ENCODE peak calls at places on chromosomes 3 and 15, in four cellular contexts. M is HepG2, F is GM12878, Q is K562. I is an unnamed sample.

GRCh38 chr15:93566777-93567176 is 477.8 kb upstream of the RGMA start:
- DNase-seq in M (no peak), F (no peak), Q (no peak), I (no peak)

GRCh38 chr3:59839283-59839682 is 789.5 kb upstream of the CFAP20DC start:
- DNase-seq in M (no peak), F (no peak), Q (no peak), I (no peak)

GRCh38 chr3:78402720-78403119 is 1362.8 kb downstream of the ROBO2 start:
- DNase-seq in M (no peak), F (no peak), Q (no peak), I (no peak)

GRCh38 chr3:128693696-128694095 is 32.3 kb upstream of the RAB7A start:
- DNase-seq in M (no peak), F (no peak), Q (no peak), I (no peak)

GRCh38 chr3:37519661-37520060 is 342.0 kb upstream of the CTDSPL start:
- DNase-seq in M (no peak), F (no peak), Q (no peak), I (no peak)

GRCh38 chr3:11481561-11481960 is 162.2 kb downstream of the VGLL4 start:
- DNase-seq in M (no peak), F (no peak), Q (no peak), I (no peak)

GRCh38 chr3:14870564-14871060 is 51.9 kb downstream of the FGD5 start:
- DNase-seq in M (no peak), F (no peak), Q (no peak), I (no peak)

GRCh38 chr3:38157117-38157516 is 8.2 kb upstream of the OXSR1 start:
- DNase-seq in M (no peak), F (no peak), Q (no peak), I (no peak)

GRCh38 chr15:31474059-31474868 is 147.6 kb downstream of the KLF13 start:
- DNase-seq in M (no peak), F (no peak), Q (no peak), I (no peak)

GRCh38 chr15:96037584-96037983 is 292.9 kb upstream of the NR2F2 start:
- DNase-seq in M (no peak), F (peak; percentile 93), Q (no peak), I (no peak)

GRCh38 chr15:81046290-81046689 is 45.6 kb downstream of the TLNRD1 start:
- DNase-seq in M (no peak), F (no peak), Q (no peak), I (no peak)

DNA sequence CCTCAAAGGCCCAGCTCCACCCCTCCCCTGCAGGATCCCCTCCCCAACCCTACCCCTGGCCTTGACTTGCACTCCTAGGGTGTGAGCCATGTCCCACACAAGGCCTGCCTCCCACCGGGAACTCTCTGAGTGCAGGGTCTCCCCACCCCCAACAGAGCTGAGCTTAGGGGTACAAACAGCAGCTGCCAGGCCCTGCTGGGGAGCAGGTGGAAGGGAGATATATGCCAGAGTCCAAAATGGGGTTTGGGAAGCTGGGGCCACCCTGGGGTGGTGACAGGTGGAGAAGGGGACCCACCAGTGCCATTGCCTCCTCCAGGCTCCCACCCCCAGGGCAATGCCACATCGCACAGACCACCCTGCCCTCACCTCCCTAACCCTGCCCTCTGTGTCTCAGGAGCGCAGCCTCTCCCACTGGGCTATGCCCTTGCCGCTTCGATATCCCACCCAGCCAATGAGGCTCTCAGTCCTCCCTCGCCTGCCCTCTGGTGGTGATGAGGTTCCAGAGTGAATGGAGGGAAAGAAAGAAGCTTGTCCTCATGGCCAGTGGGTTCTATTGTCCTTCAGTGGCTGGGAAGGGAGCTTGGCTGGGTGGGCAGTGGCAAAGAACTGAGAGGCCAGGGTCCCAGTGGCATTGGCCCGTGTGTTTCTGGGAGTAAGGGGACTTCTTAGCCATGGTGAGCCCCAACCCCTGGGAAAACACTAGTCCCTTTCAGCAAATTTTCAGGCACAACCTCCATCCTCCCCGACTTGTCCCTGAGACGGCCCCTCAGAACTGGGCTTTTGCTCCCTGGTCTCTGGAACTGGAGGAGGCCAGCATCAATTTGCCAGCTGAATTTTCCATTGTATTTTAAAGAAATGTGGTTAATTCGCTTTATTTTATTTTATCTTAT is 46.8 kb downstream of the CYP11A1 start:
- DNase-seq in M (peak; percentile 43), F (no peak), Q (peak; percentile 78), I (peak; percentile 83)
- TF ChIP-seq NR2C2 in M (no peak), F (no peak), Q (no peak), I (no peak)

DNA sequence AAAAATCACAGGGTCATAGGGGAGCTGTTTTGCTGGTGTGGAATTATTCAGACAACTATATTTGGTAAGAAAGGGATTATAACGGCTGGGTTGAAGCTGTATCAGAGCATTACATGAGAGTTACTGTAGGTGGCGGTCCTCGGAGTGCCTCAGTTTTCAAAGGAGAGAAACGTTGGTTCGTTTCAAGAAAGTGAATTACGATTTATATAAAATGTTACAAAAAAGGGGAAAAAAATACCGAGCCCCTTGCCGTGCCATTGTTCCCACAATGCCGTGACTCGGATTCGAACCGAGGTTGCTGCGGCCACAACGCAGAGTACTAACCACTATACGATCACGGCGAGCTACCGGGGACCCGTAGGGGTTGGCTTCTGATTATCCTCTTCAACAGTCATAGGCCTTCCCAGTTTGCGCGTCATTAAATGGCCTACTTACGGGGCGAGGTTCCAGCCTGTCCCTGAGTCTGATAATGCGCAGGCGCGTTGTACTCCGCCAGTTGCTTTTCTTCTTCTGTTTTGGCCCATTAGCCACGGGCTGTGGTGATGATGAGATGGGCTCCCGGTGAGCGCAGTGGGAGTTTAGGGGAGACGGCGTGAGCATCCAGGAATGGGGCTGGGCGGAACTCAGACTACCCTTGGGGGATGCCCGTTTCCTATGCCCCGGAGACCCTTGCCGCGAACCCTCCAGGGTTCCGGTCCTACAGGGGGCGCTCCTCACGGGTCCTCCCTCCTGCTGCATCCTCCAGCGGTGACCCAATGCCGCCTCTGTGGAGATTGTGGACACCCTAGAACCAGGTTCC is 10.8 kb upstream of the SHF start:
- DNase-seq in M (peak; percentile 92), F (peak; percentile 98), Q (peak; percentile 77), I (peak; percentile 90)
- TF ChIP-seq NR2C2 in M (no peak), F (no peak), Q (no peak), I (no peak)

DNA sequence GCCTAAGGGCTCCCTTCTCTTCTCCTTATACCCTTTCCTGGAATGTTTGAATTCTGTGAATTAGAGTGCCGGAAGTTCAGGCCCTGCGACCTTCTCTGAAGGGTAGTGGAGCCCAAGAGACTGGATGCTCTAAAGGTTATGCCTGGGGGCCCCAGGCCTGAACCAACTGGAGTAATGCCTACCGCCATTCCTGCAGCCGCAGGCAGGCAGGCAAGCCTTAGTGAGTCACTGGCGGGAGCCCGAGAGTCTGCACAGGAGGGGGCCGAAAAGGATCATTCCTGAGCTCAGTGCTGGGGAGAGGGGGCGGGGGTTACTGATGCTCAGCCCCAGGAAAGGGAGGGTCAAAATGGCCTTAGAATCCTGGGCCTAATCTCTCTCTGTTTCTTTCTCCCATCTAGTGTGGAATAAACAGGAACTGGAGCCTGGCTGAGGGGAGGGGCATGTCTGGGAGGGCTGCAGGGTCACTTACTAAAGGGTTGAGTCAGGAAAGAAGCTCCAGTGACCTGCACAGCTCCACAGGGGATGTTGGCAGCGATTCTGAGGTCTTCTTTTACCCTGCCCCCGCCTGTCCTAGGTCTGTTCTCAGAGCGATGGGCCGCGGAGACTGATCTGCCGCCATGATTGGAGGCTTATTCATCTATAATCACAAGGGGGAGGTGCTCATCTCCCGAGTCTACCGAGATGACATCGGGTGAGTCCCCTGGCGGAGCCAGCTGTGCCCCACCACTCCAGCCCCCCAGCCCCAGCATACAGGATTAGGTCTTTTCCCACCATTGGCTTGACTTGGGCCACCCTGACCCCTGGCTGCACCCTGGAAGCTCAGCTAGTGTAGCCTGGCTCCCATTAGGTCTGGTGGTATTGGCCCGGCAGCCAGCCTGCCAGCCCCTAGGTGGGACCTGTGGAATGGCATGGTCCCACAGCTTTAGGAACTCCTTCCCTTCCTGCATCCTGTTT is 2.0 kb downstream of the AP2M1 start:
- DNase-seq in M (peak; percentile 69), F (no peak), Q (peak; percentile 48), I (peak; percentile 92)
- TF ChIP-seq NR2C2 in M (no peak), F (no peak), Q (peak; percentile 48), I (no peak)

GRCh38 chr15:52651868-52652267 is 27.3 kb downstream of the ATOSA start:
- DNase-seq in M (peak; percentile 80), F (no peak), Q (peak; percentile 69), I (peak; percentile 39)

GRCh38 chr15:52652984-52653383 is 26.2 kb downstream of the ATOSA start:
- DNase-seq in M (no peak), F (no peak), Q (no peak), I (no peak)

GRCh38 chr15:52651114-52651513 is 28.1 kb downstream of the ATOSA start:
- DNase-seq in M (no peak), F (no peak), Q (no peak), I (no peak)

GRCh38 chr15:52652286-52652685 is 26.9 kb downstream of the ATOSA start:
- DNase-seq in M (no peak), F (no peak), Q (no peak), I (no peak)

DNA sequence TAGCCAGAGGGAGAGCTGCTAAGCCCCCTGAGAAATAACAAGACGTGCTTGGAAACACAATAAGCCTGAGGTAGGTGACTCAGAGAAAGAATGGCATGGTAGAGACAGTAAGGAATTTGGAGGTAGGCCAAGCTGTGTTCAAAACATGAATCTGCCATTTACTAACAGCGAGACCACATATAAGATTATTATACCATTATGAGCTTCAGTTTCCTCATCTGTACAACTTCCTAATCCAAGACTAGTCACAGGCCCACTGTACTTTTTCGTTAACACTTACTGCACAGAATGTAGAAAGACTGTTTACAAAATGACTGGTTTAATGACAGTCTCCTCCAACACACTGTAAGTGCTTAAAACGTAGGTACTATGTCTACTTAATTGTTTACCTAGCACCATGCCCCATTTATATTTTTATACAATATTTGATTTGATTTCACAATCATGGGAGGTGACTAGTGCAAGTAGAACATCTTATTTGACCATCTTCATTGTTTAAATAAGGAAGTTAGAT is 25.7 kb downstream of the ATOSA start:
- DNase-seq in M (no peak), F (no peak), Q (no peak), I (no peak)
- TF ChIP-seq NR2C2 in M (no peak), F (no peak), Q (no peak), I (no peak)

GRCh38 chr3:188135271-188135670 is 18.7 kb upstream of the LPP start:
- DNase-seq in M (no peak), F (no peak), Q (no peak), I (no peak)
- TF ChIP-seq NR2C2 in M (no peak), F (no peak), Q (no peak), I (no peak)

GRCh38 chr15:66001042-66001441 is 131.8 kb downstream of the RAB11A start:
- DNase-seq in M (no peak), F (no peak), Q (no peak), I (no peak)

GRCh38 chr15:66007663-66008262 is 138.5 kb downstream of the RAB11A start:
- DNase-seq in M (no peak), F (peak; percentile 9), Q (no peak), I (peak; percentile 55)

GRCh38 chr15:66004618-66005262 is 135.4 kb downstream of the RAB11A start:
- DNase-seq in M (peak; percentile 12), F (no peak), Q (peak; percentile 52), I (peak; percentile 48)

GRCh38 chr15:66008920-66009572 is 139.8 kb downstream of the RAB11A start:
- DNase-seq in M (no peak), F (peak; percentile 25), Q (peak; percentile 24), I (no peak)

DNA sequence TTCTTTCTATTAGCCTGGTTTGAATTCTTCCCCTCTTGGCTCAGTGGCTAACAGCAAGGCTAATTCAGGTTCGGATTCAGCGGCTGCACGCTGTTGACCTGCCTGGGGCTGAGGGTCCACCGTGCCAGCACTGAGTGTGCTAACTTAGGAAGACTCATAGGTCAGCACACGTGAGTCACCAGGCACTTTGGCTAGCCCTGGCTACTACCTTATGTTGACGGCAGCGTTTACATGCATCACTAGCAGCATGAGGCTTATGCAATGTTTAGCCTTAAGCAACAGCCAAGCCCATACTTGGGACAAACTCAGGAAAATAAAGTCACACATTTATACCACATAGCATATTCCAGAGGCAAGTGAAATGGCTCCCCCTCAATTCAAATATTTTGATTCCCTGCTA is 137.7 kb downstream of the RAB11A start:
- DNase-seq in M (no peak), F (no peak), Q (no peak), I (no peak)
- TF ChIP-seq NR2C2 in M (no peak), F (no peak), Q (no peak), I (no peak)